ENCODE peak calls at places on chromosomes 13 and 19, in four cellular contexts. Y is K562, B is lower lobe of right lung, J is A549. W is an unnamed sample. For H3K4me1, the result is how much of the 10 kb centered on the place peaks cover.

GRCh38 chr13:40605573-40605972 is 60.9 kb downstream of the FOXO1 start:
- DNase-seq in Y (no peak), J (no peak), B (no peak), W (no peak)

GRCh38 chr13:112733112-112733511 is 43.3 kb downstream of the ATP11A start:
- DNase-seq in J (no peak), B (no peak), Y (no peak), W (no peak)

GRCh38 chr13:63731896-63732295 is 2316.2 kb upstream of the PCDH20 start:
- DNase-seq in Y (no peak), J (no peak), B (no peak), W (peak)

GRCh38 chr19:38606131-38606530 is 11.6 kb downstream of the MAP4K1 start:
- DNase-seq in Y (no peak), B (no peak), J (no peak), W (no peak)

GRCh38 chr19:50500753-50501151 is 10.2 kb downstream of the JOSD2 start:
- DNase-seq in Y (no peak), J (no peak), B (peak), W (no peak)

GRCh38 chr13:39765801-39766463 is 110.5 kb downstream of the COG6 start:
- DNase-seq in B (peak), Y (no peak), J (peak), W (peak)

GRCh38 chr13:73054712-73055111 is 4.1 kb upstream of the KLF5 start:
- DNase-seq in J (no peak), Y (no peak), B (no peak), W (no peak)

GRCh38 chr19:792361-792885 is 4.8 kb upstream of the PTBP1 start:
- DNase-seq in B (no peak), Y (no peak), J (no peak), W (no peak)

GRCh38 chr19:15863272-15863671 is 34.6 kb downstream of the CYP4F2 start:
- DNase-seq in Y (peak), J (no peak), B (no peak), W (no peak)

GRCh38 chr13:36154567-36155231 is 23.5 kb upstream of the DCLK1 start:
- DNase-seq in Y (no peak), B (no peak), J (no peak), W (peak)

GRCh38 chr19:21604351-21604926 is 99.0 kb downstream of the ZNF429 start:
- DNase-seq in Y (no peak), B (no peak), J (no peak), W (no peak)

GRCh38 chr13:98246538-98247172 is 69.6 kb upstream of the RNF113B start:
- DNase-seq in Y (no peak), J (no peak), B (no peak), W (no peak)

GRCh38 chr13:110338441-110339101 is 31.5 kb downstream of the COL4A2 start:
- DNase-seq in J (no peak), Y (no peak), B (no peak), W (no peak)

GRCh38 chr13:28574617-28575142 is 79.8 kb upstream of the FLT1 start:
- DNase-seq in B (no peak), Y (peak), J (peak), W (no peak)

GRCh38 chr19:46495789-46496099 is at the start of gene PNMA8B:
- DNase-seq in Y (peak), J (no peak), B (peak), W (peak)

GRCh38 chr13:95924389-95924994 is 128.7 kb downstream of the UGGT2 start:
- DNase-seq in Y (no peak), J (peak), B (no peak), W (no peak)

GRCh38 chr13:46571189-46571901 is 18.4 kb downstream of the LRCH1 start:
- DNase-seq in B (no peak), Y (no peak), J (peak), W (no peak)

GRCh38 chr13:71417205-71417604 is 449.8 kb downstream of the DACH1 start:
- DNase-seq in Y (no peak), B (no peak), J (no peak), W (no peak)

GRCh38 chr13:112638919-112639318 is 50.9 kb upstream of the ATP11A start:
- DNase-seq in B (peak), Y (no peak), J (no peak), W (no peak)

GRCh38 chr19:54191671-54192453 is 754 bp downstream of the TSEN34 start:
- DNase-seq in J (peak), Y (no peak), B (no peak), W (no peak)

GRCh38 chr13:43369319-43369718 is 345.9 kb downstream of the DNAJC15 start:
- DNase-seq in B (no peak), Y (no peak), J (no peak), W (no peak)

GRCh38 chr13:91313103-91313502 is 34.4 kb upstream of the MIR17HG start:
- DNase-seq in Y (no peak), J (peak), B (no peak), W (no peak)

GRCh38 chr13:74173822-74174221 is 39.6 kb upstream of the KLF12 start:
- DNase-seq in B (no peak), Y (no peak), J (no peak), W (no peak)

GRCh38 chr13:112888238-112889111 is 80.5 kb upstream of the MCF2L start:
- DNase-seq in B (peak), J (no peak), Y (peak), W (peak)

GRCh38 chr13:25602206-25602605 is 230.4 kb downstream of the ATP8A2 start:
- DNase-seq in B (no peak), Y (no peak), J (no peak), W (no peak)

GRCh38 chr13:106241974-106242373 is 293.5 kb downstream of the EFNB2 start:
- DNase-seq in B (no peak), Y (no peak), J (no peak), W (no peak)

GRCh38 chr19:36149673-36150406 is 2.4 kb downstream of the COX7A1 start:
- DNase-seq in Y (no peak), J (no peak), B (no peak), W (no peak)

GRCh38 chr19:36150586-36150985 is 1.7 kb downstream of the COX7A1 start:
- DNase-seq in Y (no peak), B (no peak), J (no peak), W (no peak)

GRCh38 chr19:36151144-36152051 is 849 bp downstream of the COX7A1 start:
- DNase-seq in B (no peak), J (no peak), Y (no peak), W (no peak)

GRCh38 chr19:36152886-36153525 is 759 bp upstream of the COX7A1 start:
- DNase-seq in B (no peak), J (no peak), Y (no peak), W (no peak)

DNA sequence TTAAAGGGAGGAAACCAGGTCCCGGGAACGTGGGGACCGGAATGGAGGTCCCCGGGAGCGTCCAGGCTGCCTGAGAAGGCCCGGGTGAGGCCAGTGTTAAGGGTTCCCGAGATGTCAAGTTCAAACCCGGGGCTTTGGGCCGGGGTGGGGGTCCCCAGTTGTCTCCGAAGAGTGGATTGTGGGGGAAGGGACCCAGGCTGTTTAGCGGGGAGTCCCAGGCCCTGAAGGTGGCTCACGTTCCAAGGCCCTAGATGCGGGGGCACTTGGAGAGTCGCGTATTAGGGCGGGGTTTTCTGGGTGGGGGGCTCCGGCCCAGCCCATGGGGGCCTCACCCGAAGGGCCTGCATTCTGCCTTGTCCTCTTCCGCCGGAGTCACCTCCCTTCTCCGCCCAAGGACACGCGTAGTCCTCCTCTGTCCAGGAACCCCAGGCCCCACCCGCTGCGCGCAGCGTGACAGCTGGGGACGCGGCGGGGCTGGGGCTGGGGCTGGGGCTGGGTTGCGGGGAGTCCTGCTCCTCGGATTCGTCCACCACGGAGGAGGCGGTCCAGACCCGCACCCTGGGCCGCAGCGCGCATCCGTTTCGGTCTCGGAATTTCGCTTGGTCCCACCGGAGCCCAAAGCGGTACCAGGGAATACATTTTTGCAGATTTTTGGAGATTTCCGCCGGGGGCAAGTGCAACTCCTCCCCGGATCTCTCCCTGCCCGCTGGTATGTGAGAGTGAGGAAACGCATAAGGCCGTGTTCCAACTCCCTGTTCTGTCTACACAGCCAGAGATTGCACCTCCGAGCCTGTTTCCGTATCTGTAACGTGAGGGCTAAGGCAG is at the start of gene COX7A1:
- DNase-seq in J (no peak), Y (no peak), B (peak), W (peak)
- H3K4me3 ChIP-seq in J (no peak), Y (no peak), B (peak), W (peak)

GRCh38 chr19:5051619-5052018 is 82.7 kb downstream of the KDM4B start:
- DNase-seq in J (no peak), B (no peak), Y (no peak), W (no peak)
- H3K27ac ChIP-seq in J (no peak), B (no peak), Y (no peak), W (no peak)

DNA sequence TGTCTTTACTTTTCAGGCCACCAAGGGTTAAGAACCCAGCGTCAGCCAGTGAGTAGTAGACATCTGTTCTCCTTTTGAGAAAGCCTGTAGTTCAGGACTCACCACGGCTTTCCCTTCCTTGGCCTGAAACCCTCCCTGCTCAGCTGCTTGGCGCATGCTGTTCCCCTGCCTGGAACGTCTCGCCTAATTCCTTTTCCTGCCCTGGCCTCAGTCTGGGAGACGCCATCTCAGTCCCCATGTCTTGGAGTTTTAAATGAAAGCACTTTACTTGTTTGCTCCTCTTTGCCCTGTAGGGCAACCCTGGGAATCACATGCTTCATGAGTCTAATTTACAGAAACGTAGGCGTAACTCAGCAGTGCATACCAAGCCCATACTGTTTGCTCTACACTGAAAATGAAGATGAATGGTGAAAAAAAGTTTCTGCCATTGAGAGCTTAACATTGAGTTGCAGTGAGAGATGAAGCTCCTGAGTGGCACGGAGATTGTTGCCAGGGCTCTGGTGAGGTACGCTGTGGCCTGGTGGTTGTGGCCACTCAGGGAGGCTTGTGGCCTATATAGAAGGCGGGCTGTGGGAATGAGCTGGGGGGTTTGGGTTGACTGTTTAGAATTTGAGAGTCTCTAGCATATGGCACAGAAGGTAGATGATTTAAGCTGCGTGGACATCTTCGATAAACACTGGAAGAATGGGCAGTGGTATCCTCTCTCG is 52.8 kb downstream of the GATAD2A start:
- DNase-seq in Y (no peak), J (no peak), B (peak), W (no peak)
- H3K4me1 ChIP-seq in Y (under half), J (under half), B (half or more), W (under half)

GRCh38 chr13:75600371-75600770 is 35.8 kb upstream of the LMO7 start:
- DNase-seq in Y (no peak), J (no peak), B (no peak), W (no peak)

GRCh38 chr13:75596657-75597182 is 39.4 kb upstream of the LMO7 start:
- DNase-seq in B (no peak), J (no peak), Y (no peak), W (no peak)
- H3K4me3 ChIP-seq in B (no peak), J (no peak), Y (no peak), W (no peak)

DNA sequence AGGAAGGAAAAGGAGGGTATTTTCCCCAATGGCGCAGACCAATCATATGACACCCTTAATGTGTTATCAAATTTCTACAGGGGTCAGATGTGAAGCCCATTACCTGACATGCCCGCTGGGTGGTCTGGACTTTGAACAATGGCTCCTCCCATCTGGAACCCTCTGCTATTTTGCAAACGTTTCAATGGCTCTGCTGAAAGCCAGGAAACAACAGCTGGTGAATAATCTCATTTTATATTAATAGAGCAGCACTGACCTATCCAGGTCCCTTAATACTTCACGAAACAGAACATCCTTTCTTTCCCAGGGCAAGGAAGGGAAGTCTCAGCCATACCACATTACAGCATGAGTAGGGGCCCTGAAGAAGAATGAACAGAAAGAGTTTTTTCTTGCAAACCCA is 20.3 kb upstream of the KPNA3 start:
- DNase-seq in J (no peak), B (no peak), Y (no peak), W (no peak)
- H3K27ac ChIP-seq in J (no peak), B (no peak), Y (no peak), W (no peak)

GRCh38 chr13:50248537-50249521 is 233.6 kb downstream of the KCNRG start:
- DNase-seq in Y (no peak), B (no peak), J (no peak), W (no peak)

GRCh38 chr13:50243926-50244325 is 228.7 kb downstream of the KCNRG start:
- DNase-seq in Y (no peak), J (no peak), B (no peak), W (no peak)

GRCh38 chr13:50241479-50241878 is 226.2 kb downstream of the KCNRG start:
- DNase-seq in B (no peak), J (no peak), Y (no peak), W (no peak)

GRCh38 chr13:50244355-50244912 is 229.2 kb downstream of the KCNRG start:
- DNase-seq in B (no peak), Y (no peak), J (no peak), W (no peak)

DNA sequence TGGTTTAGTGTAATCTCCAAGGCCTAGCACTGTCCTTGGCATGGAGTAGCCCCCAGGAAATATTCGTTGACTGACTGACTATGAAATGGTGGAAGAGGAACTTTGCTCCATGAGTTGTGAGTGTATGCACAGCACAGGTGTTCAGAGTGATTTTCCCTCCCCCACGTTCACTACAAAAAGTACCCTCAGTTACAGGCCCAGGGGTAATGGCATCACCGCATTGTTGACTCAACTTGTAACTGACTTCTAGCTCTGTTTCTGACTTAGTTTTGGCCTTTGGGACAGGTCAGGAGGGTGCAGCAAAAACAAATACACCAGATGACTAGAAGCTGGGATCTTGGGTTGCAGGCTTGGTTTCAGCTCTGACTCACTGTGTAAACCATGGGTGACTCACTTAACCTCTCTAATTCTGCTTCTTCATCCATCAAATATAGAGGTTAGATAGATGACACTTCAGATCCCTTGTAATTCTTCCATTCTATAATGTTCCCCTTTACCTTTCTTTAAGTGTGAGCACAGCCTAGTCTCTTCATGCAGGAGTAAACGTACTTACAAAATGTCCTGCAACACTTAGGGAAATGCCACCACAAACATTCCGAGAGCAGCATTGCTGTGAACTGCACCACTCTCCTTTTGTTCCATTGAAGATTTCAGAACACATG is 229.8 kb downstream of the KCNRG start:
- DNase-seq in B (no peak), Y (peak), J (peak), W (no peak)
- H3K4me1 ChIP-seq in B (under half), Y (under half), J (under half), W (under half)

GRCh38 chr13:48583859-48584311 is 51.0 kb upstream of the RCBTB2 start:
- DNase-seq in J (no peak), Y (no peak), B (no peak), W (no peak)

GRCh38 chr13:48588120-48588519 is 55.2 kb upstream of the RCBTB2 start:
- DNase-seq in Y (no peak), J (no peak), B (no peak), W (no peak)

GRCh38 chr13:48585456-48585840 is 52.6 kb upstream of the RCBTB2 start:
- DNase-seq in Y (no peak), J (no peak), B (no peak), W (peak)

GRCh38 chr13:48590141-48590863 is 57.4 kb upstream of the RCBTB2 start:
- DNase-seq in B (no peak), J (no peak), Y (no peak), W (no peak)

GRCh38 chr13:48586591-48587103 is 53.8 kb upstream of the RCBTB2 start:
- DNase-seq in Y (peak), B (no peak), J (no peak), W (no peak)
- H3K4me3 ChIP-seq in Y (no peak), B (no peak), J (no peak), W (no peak)

GRCh38 chr13:21898461-21898860 is 227.6 kb downstream of the FGF9 start:
- DNase-seq in B (no peak), J (no peak), Y (no peak), W (no peak)

GRCh38 chr13:21897140-21897539 is 226.3 kb downstream of the FGF9 start:
- DNase-seq in J (no peak), B (no peak), Y (no peak), W (no peak)

GRCh38 chr13:21894703-21895699 is 224.1 kb downstream of the FGF9 start:
- DNase-seq in B (no peak), J (no peak), Y (no peak), W (no peak)

GRCh38 chr13:21895769-21896168 is 224.9 kb downstream of the FGF9 start:
- DNase-seq in B (no peak), Y (no peak), J (no peak), W (no peak)

GRCh38 chr13:21894091-21894490 is 223.2 kb downstream of the FGF9 start:
- DNase-seq in B (no peak), Y (no peak), J (no peak), W (no peak)
- H3K27ac ChIP-seq in B (no peak), Y (no peak), J (no peak), W (no peak)

DNA sequence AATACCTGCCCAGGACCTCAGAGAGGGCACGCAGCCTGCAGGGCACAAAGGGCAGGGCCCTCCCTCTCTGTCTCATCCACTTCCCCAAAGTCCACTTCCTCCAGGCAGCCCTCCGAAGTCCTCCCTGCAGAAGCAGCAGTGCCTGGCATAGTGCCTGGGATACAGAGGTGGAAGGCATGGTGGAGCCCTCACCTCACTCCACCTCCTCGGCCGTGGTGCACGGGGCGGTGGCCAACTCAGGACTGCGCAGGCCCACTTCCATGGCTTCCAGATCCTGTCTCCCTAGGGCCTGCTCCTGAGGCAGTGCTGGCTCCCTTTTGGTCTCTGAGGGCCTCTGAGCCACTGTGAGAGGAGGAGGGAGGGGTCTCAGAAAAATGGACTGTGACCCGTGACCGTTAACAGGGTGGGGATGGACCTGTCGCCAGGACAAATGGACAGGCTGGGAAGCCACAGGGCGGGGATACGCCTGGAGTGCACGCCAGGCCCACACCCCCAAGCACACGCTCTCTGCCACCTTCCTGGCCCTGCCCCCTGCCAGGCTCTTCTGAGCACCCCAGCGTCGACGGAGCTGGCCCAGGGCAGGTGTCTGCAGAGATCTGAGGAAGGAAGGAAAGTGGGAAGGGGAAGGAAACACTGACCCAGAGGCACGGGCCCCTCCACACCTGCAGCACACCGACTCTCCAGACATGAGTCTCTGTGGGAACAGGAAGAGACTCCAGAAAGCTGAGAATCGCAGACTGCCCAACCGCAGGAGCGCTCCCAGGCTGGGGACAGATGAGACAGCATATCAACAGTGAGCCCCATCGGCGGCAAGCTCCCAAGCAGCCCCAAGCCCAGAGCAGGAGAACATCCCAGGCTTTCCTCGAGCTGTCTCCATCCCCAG is 8.4 kb downstream of the REXO1 start:
- DNase-seq in J (no peak), B (no peak), Y (no peak), W (no peak)
- H3K4me1 ChIP-seq in J (under half), B (half or more), Y (half or more), W (under half)